ENCODE peak calls at places on chromosome 18, in seven cellular contexts. L, M, J, D, C, Y and U are unnamed samples.

GRCh38 chr18:22767653-22768052 is 165.5 kb upstream of the RBBP8 start:
- DNase-seq in Y (no peak), D (no peak), L (no peak), J (no peak), C (no peak), M (no peak), U (no peak)

GRCh38 chr18:744824-745597 is 32.6 kb upstream of the ENOSF1 start:
- DNase-seq in D (no peak), J (no peak), Y (no peak), M (no peak), C (no peak), L (no peak), U (no peak)

GRCh38 chr18:9017900-9018217 is 84.6 kb upstream of the NDUFV2 start:
- DNase-seq in C (no peak), L (no peak), Y (peak; percentile 70), D (peak; percentile 43), J (no peak), M (no peak), U (no peak)

GRCh38 chr18:28115149-28115550 is 61.8 kb downstream of the CDH2 start:
- DNase-seq in C (no peak), J (no peak), D (peak; percentile 72), L (peak; percentile 72), M (peak; percentile 22), Y (peak; percentile 99), U (peak; percentile 86)

GRCh38 chr18:48662021-48662661 is 123.3 kb downstream of the CTIF start:
- DNase-seq in Y (peak; percentile 60), D (peak; percentile 82), M (peak; percentile 63), C (peak; percentile 92), J (peak; percentile 42), L (peak; percentile 72), U (peak; percentile 72)

GRCh38 chr18:27500531-27500930 is 315.4 kb upstream of the CHST9 start:
- DNase-seq in M (no peak), D (no peak), Y (no peak), C (no peak), J (no peak), L (no peak), U (no peak)

GRCh38 chr18:11113046-11113548 is 36.3 kb downstream of the PIEZO2 start:
- DNase-seq in J (no peak), L (no peak), C (no peak), M (no peak), Y (no peak), D (no peak), U (no peak)

GRCh38 chr18:79857082-79857661 is 59.4 kb downstream of the KCNG2 start:
- DNase-seq in L (peak; percentile 83), C (peak; percentile 23), D (peak; percentile 78), M (no peak), Y (peak; percentile 53), J (no peak), U (peak; percentile 73)

GRCh38 chr18:37299471-37300304 is 265.9 kb downstream of the CELF4 start:
- DNase-seq in D (peak; percentile 98), M (peak; percentile 98), L (peak; percentile 99), Y (peak; percentile 94), C (peak; percentile 42), J (peak; percentile 27), U (peak; percentile 99)

GRCh38 chr18:24011095-24011917 is 3.2 kb upstream of the TTC39C start:
- DNase-seq in L (no peak), Y (no peak), M (no peak), C (no peak), D (no peak), J (no peak), U (no peak)

GRCh38 chr18:60892855-60893254 is 440.4 kb upstream of the CDH20 start:
- DNase-seq in M (peak; percentile 35), L (peak; percentile 43), Y (peak; percentile 68), J (no peak), D (peak; percentile 80), C (peak; percentile 18), U (peak; percentile 72)

GRCh38 chr18:39486268-39486667 is 1920.7 kb upstream of the CELF4 start:
- DNase-seq in D (no peak), J (peak; percentile 33), Y (no peak), M (no peak), C (no peak), L (no peak), U (no peak)
- TF ChIP-seq CTCF in D (peak; percentile 30), J (peak; percentile 64), Y (no peak), M (no peak), C (no peak), L (no peak), U (peak; percentile 3)

GRCh38 chr18:3350021-3350420 is 88.1 kb downstream of the MYL12B start:
- DNase-seq in Y (no peak), J (no peak), L (no peak), M (no peak), C (peak; percentile 38), D (no peak), U (no peak)
- H3K4me3 ChIP-seq in Y (no peak overlapping the region), J (no peak overlapping the region), L (no peak overlapping the region), M (no peak overlapping the region), C (no peak overlapping the region), D (no peak overlapping the region), U (no peak overlapping the region)

GRCh38 chr18:47397671-47398319 is 146.3 kb upstream of the SKOR2 start:
- DNase-seq in L (no peak), Y (no peak), D (no peak), C (peak; percentile 46), J (peak; percentile 82), M (peak; percentile 13), U (no peak)
- TF ChIP-seq CTCF in L (no peak), Y (peak; percentile 13), D (no peak), C (peak; percentile 69), J (peak; percentile 89), M (peak; percentile 42), U (peak; percentile 6)

GRCh38 chr18:50651334-50651733 is 91.4 kb downstream of the MAPK4 start:
- DNase-seq in M (no peak), Y (no peak), J (no peak), L (no peak), C (no peak), D (peak; percentile 10), U (no peak)

GRCh38 chr18:50654211-50654610 is 94.3 kb downstream of the MAPK4 start:
- DNase-seq in D (no peak), Y (no peak), C (no peak), J (no peak), M (no peak), L (no peak), U (no peak)

GRCh38 chr18:50654658-50655550 is 95.0 kb downstream of the MAPK4 start:
- DNase-seq in J (no peak), Y (no peak), M (peak; percentile 33), L (no peak), D (peak; percentile 9), C (no peak), U (no peak)

GRCh38 chr18:50656396-50656795 is 96.5 kb downstream of the MAPK4 start:
- DNase-seq in M (no peak), Y (no peak), D (no peak), J (no peak), C (no peak), L (no peak), U (no peak)

DNA sequence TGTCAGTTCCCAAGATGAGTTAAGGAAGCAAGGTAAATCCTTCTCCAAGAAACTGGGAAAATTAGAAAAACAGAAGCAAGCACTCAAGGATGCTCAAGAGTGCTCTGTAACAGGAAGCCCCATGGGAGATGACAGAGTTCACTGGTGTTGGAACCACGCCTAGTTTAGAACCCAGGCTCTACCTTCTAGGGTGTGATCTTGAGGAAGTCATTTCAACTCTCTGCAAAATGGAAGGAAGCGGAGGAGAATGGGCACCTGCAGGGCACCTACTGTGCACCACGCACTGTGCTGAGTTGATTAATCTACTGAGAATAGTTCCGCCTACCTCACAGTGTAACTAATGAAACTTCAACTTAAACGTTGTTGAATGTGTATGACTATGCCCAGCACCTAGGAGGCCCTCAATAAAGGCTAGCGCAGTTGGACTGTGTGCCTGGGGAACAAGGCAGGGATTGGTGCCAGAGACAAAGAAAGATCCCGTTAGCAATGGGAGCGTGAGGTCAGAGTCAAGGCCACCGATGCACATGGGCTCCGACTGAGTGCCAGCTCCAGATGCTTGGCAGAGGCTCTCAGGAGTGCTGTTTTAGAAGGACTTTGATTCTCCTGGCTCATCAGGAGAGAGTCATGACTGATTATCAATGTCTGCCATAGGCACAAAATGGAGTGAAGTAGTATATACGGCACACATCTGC is 93.7 kb downstream of the MAPK4 start:
- DNase-seq in L (no peak), J (no peak), C (no peak), D (no peak), Y (no peak), M (no peak), U (no peak)
- H3K4me3 ChIP-seq in L (no peak overlapping the region), J (no peak overlapping the region), C (no peak overlapping the region), D (no peak overlapping the region), Y (no peak overlapping the region), M (no peak overlapping the region), U (no peak overlapping the region)